ENCODE peak calls at places on chromosomes 16 and 17, in ten cellular contexts. Q is globus pallidus; E is GM18507; Y is stimulated activated CD4-positive, alpha-beta T cell treated with anti-CD3 and anti-CD28 coated beads, Interleukin-12 subunit alpha, Interleukin-12 subunit beta, amount 100 ng/mL, for 4 hours; S is myocyte; D is neural progenitor cell; U is KG1; I is activated naive CD4-positive, alpha-beta T cell treated with anti-CD3 and anti-CD28 coated beads, Interleukin-2, amount 50 U/mL, for 16 hours; P is NCI-H1436; V is cardiac fibroblast. R is an unnamed sample.

GRCh38 chr16:17278988-17279387 is 191.8 kb downstream of the XYLT1 start:
- DNase-seq in Q (no peak), E (no peak), Y (no peak), S (no peak), D (no peak), U (no peak), I (no peak), P (no peak), V (no peak), R (no peak)

GRCh38 chr16:75246504-75247205 is 4.8 kb downstream of the BCAR1 start:
- DNase-seq in Q (no peak), E (no peak), Y (no peak), S (no peak), D (no peak), U (no peak), I (no peak), P (no peak), V (peak), R (no peak)

GRCh38 chr16:46900464-46901235 is 16.5 kb downstream of the GPT2 start:
- DNase-seq in Q (no peak), E (no peak), Y (no peak), S (no peak), D (no peak), U (no peak), I (no peak), P (no peak), V (no peak), R (no peak)

GRCh38 chr17:53420035-53420641 is 402.6 kb upstream of the KIF2B start:
- DNase-seq in Q (no peak), E (no peak), Y (no peak), S (peak), D (no peak), U (no peak), I (no peak), P (no peak), V (no peak), R (no peak)

GRCh38 chr16:90042946-90043514 is 23.8 kb upstream of the DBNDD1 start:
- DNase-seq in Q (no peak), E (no peak), Y (no peak), S (no peak), D (no peak), U (no peak), I (no peak), P (no peak), V (no peak), R (no peak)

GRCh38 chr17:15490634-15491261 is 23.3 kb upstream of the CDRT4 start:
- DNase-seq in Q (peak), E (no peak), Y (no peak), S (peak), D (peak), U (no peak), I (no peak), P (no peak), V (peak), R (no peak)

GRCh38 chr17:4195306-4195705 is 52.3 kb downstream of the CYB5D2 start:
- DNase-seq in Q (no peak), E (no peak), Y (no peak), S (peak), D (no peak), U (no peak), I (no peak), P (no peak), V (peak), R (no peak)

GRCh38 chr16:57165923-57166322 is 19.9 kb downstream of the PSME3IP1 start:
- DNase-seq in Q (peak), E (no peak), Y (no peak), S (no peak), D (no peak), U (no peak), I (no peak), P (no peak), V (peak), R (no peak)

GRCh38 chr16:17302620-17303019 is 168.1 kb downstream of the XYLT1 start:
- DNase-seq in Q (no peak), E (no peak), Y (no peak), S (no peak), D (no peak), U (no peak), I (no peak), P (no peak), V (no peak), R (no peak)

GRCh38 chr17:78343433-78344201 is 16.3 kb downstream of the SOCS3 start:
- DNase-seq in Q (no peak), E (no peak), Y (peak), S (peak), D (no peak), U (no peak), I (peak), P (no peak), V (no peak), R (peak)

GRCh38 chr17:2215616-2216364 is 87.8 kb downstream of the SMG6 start:
- DNase-seq in Q (peak), E (peak), Y (peak), S (peak), D (peak), U (no peak), I (peak), P (no peak), V (peak), R (peak)

GRCh38 chr17:37301288-37301687 is 74.5 kb upstream of the C17orf78 start:
- DNase-seq in Q (peak), E (no peak), Y (no peak), S (peak), D (peak), U (no peak), I (no peak), P (no peak), V (peak), R (no peak)

R was measured in activated T-cell treated with anti-CD3 and anti-CD28 coated beads, Interleukin-2, amount 50 U/mL, for 24 hours.